ENCODE peak calls at places on chromosomes 5 and 9, in seven cellular contexts. U is fibroblast of mammary gland, G is AG04449, W is MM.1S, R is natural killer cell, E is Peyer's patch, B is cardiac fibroblast. Y is an unnamed sample.

GRCh38 chr5:88377705-88378656 is 109.3 kb upstream of the TMEM161B start:
- DNase-seq in U (no peak), G (no peak), W (peak; percentile 14), R (no peak), E (no peak), B (no peak), Y (no peak)

GRCh38 chr5:99061711-99062110 is 132.9 kb upstream of the CHD1 start:
- DNase-seq in U (peak; percentile 88), G (no peak), W (no peak), R (no peak), E (no peak), B (no peak), Y (peak; percentile 8)

GRCh38 chr5:78127875-78128274 is 166.6 kb downstream of the AP3B1 start:
- DNase-seq in U (no peak), G (no peak), W (no peak), R (no peak), E (no peak), B (no peak), Y (no peak)

GRCh38 chr5:41246376-41246775 is 33.0 kb upstream of the C6 start:
- DNase-seq in U (peak; percentile 98), G (peak; percentile 26), W (no peak), R (no peak), E (no peak), B (peak; percentile 90), Y (peak; percentile 23)

GRCh38 chr9:7671847-7672246 is 127.7 kb downstream of the DMAC1 start:
- DNase-seq in U (no peak), G (no peak), W (no peak), R (no peak), E (no peak), B (no peak), Y (no peak)

GRCh38 chr9:110758201-110758600 is 89.6 kb downstream of the MUSK start:
- DNase-seq in U (no peak), G (no peak), W (no peak), R (no peak), E (no peak), B (no peak), Y (no peak)

GRCh38 chr5:160793500-160793899 is 58.5 kb downstream of the ATP10B start:
- DNase-seq in U (no peak), G (no peak), W (no peak), R (no peak), E (no peak), B (no peak), Y (no peak)

GRCh38 chr5:172905771-172906170 is 53.5 kb upstream of the RPL26L1 start:
- DNase-seq in U (no peak), G (no peak), W (no peak), R (no peak), E (no peak), B (no peak), Y (no peak)

GRCh38 chr5:82349651-82350050 is 71.5 kb upstream of the RPS23 start:
- DNase-seq in U (peak; percentile 52), G (no peak), W (peak; percentile 28), R (no peak), E (no peak), B (no peak), Y (no peak)

GRCh38 chr9:70085241-70085640 is 41.6 kb downstream of the MAMDC2 start:
- DNase-seq in U (peak; percentile 52), G (no peak), W (no peak), R (no peak), E (no peak), B (peak; percentile 58), Y (no peak)

GRCh38 chr5:146622391-146622790 is 106.4 kb upstream of the GPR151 start:
- DNase-seq in U (no peak), G (no peak), W (peak; percentile 12), R (no peak), E (no peak), B (no peak), Y (no peak)

GRCh38 chr9:22044583-22044982 is 35.5 kb upstream of the CDKN2B start:
- DNase-seq in U (peak; percentile 93), G (peak; percentile 19), W (no peak), R (no peak), E (no peak), B (peak; percentile 89), Y (no peak)

GRCh38 chr5:93741136-93741811 is at the start of gene POU5F2:
- DNase-seq in U (no peak), G (no peak), W (no peak), R (no peak), E (no peak), B (no peak), Y (no peak)

GRCh38 chr5:163205645-163206044 is 231.8 kb upstream of the CCNG1 start:
- DNase-seq in U (no peak), G (no peak), W (no peak), R (no peak), E (no peak), B (no peak), Y (no peak)

GRCh38 chr5:141636106-141636412 is 590 bp downstream of the HDAC3 start:
- DNase-seq in U (no peak), G (no peak), W (no peak), R (no peak), E (no peak), B (no peak), Y (no peak)

GRCh38 chr9:129703667-129704355 is 38.4 kb downstream of the PRRX2 start:
- DNase-seq in U (peak; percentile 58), G (peak; percentile 36), W (no peak), R (no peak), E (no peak), B (no peak), Y (peak; percentile 47)

GRCh38 chr5:92222449-92222848 is 839.3 kb upstream of the ARRDC3 start:
- DNase-seq in U (peak; percentile 11), G (no peak), W (no peak), R (no peak), E (no peak), B (no peak), Y (no peak)

GRCh38 chr5:88687253-88687955 is 195.6 kb downstream of the MEF2C start:
- DNase-seq in U (no peak), G (no peak), W (no peak), R (no peak), E (no peak), B (no peak), Y (no peak)

GRCh38 chr5:74762599-74762998 is 4.3 kb downstream of the GFM2 start:
- DNase-seq in U (peak; percentile 70), G (peak; percentile 29), W (no peak), R (no peak), E (no peak), B (peak; percentile 25), Y (no peak)

GRCh38 chr9:94554439-94555331 is at the start of gene PCAT7:
- DNase-seq in U (no peak), G (no peak), W (peak; percentile 87), R (no peak), E (no peak), B (peak; percentile 59), Y (no peak)

GRCh38 chr9:87599901-87600610 is 102.4 kb downstream of the DAPK1 start:
- DNase-seq in U (peak; percentile 75), G (peak; percentile 42), W (no peak), R (no peak), E (no peak), B (peak; percentile 91), Y (no peak)

GRCh38 chr9:111034573-111035539 is 3.4 kb downstream of the LPAR1 start:
- DNase-seq in U (peak; percentile 55), G (no peak), W (no peak), R (no peak), E (no peak), B (peak; percentile 40), Y (no peak)

GRCh38 chr5:132094393-132095076 is 20.9 kb downstream of the CSF2 start:
- DNase-seq in U (peak; percentile 97), G (peak; percentile 93), W (no peak), R (peak; percentile 16), E (no peak), B (peak; percentile 82), Y (peak; percentile 77)

GRCh38 chr5:36450229-36451024 is 148.7 kb upstream of the RANBP3L start:
- DNase-seq in U (peak; percentile 33), G (no peak), W (no peak), R (no peak), E (no peak), B (no peak), Y (no peak)
- TF ChIP-seq CTCF in U (no peak), G (no peak), W (no peak), R (no peak), E (no peak), B (no peak), Y (no peak)

DNA sequence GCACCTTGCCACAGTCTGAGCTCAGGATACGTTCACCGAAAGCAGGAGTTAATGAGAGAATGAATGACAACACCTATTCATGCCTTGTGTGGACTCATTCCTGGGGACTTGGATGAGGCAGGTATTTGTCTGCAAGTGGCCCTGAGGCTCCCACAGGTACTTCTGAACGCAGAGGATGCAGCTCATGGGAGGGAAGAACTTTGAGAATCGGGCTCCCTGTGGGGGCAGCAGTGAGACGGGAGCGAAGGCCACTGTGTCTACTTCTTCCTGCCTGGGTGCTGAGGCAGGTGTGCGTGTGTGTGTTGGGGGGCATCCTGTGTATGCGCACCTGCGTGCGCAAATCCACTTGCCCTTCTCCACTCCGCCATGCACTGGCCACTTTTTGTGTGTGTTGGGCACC is 42.2 kb downstream of the PTPN3 start:
- DNase-seq in U (no peak), G (no peak), W (no peak), R (no peak), E (no peak), B (no peak), Y (no peak)
- TF ChIP-seq CTCF in U (no peak), G (no peak), W (no peak), R (no peak), E (no peak), B (no peak), Y (no peak)

GRCh38 chr5:1075931-1076330 is 35.9 kb downstream of the SLC12A7 start:
- DNase-seq in U (no peak), G (no peak), W (no peak), R (no peak), E (no peak), B (no peak), Y (no peak)
- TF ChIP-seq CTCF in U (no peak), G (no peak), W (no peak), R (no peak), E (no peak), B (no peak), Y (no peak)

DNA sequence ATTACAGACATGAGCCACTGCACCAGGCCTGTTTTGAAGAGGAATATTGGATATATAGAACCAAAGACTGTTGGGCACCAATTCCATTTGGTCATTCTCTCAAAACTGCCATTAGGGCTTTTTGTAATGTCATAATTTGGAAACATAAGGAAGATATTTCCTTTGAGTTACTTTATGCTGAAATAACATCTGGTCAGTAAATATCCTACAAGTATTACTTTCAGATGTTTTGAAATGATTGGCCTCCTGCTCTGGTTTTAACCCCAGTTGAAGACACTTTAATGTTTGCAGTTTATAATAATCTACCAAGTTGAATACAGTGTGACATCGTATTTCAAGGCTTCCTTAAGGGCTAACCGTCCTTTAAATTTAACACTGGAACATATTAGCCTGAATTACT is 33.6 kb downstream of the LRRTM2 start:
- DNase-seq in U (no peak), G (no peak), W (no peak), R (no peak), E (no peak), B (no peak), Y (no peak)
- TF ChIP-seq CTCF in U (no peak), G (no peak), W (no peak), R (no peak), E (no peak), B (no peak), Y (no peak)